ENCODE peak calls at places on chromosomes 13 and 19, in six cellular contexts. One of them, this sample, is unnamed.

GRCh38 chr13:40974460-40975407 is 44.4 kb downstream of the ELF1 start:
- DNase-seq in sigmoid colon: no peak
- DNase-seq in transverse colon: peak; percentile 20
- DNase-seq in upper lobe of left lung: peak; percentile 44
- DNase-seq in K562: peak; percentile 69
- DNase-seq in HCT116: peak; percentile 23
- DNase-seq in this sample: no peak

GRCh38 chr13:64934569-64935362 is 2295.4 kb downstream of the PCDH9 start:
- DNase-seq in sigmoid colon: no peak
- DNase-seq in transverse colon: no peak
- DNase-seq in upper lobe of left lung: no peak
- DNase-seq in K562: no peak
- DNase-seq in HCT116: no peak
- DNase-seq in this sample: no peak

GRCh38 chr13:37899753-37900152 is 30.2 kb upstream of the TRPC4 start:
- DNase-seq in sigmoid colon: no peak
- DNase-seq in transverse colon: no peak
- DNase-seq in upper lobe of left lung: no peak
- DNase-seq in K562: no peak
- DNase-seq in HCT116: no peak
- DNase-seq in this sample: no peak

GRCh38 chr13:66578305-66578704 is 651.8 kb downstream of the PCDH9 start:
- DNase-seq in sigmoid colon: no peak
- DNase-seq in transverse colon: no peak
- DNase-seq in upper lobe of left lung: no peak
- DNase-seq in K562: no peak
- DNase-seq in HCT116: no peak
- DNase-seq in this sample: no peak

GRCh38 chr19:34287676-34288140 is 33.4 kb downstream of the GARRE1 start:
- DNase-seq in sigmoid colon: no peak
- DNase-seq in transverse colon: no peak
- DNase-seq in upper lobe of left lung: no peak
- DNase-seq in K562: no peak
- DNase-seq in HCT116: no peak
- DNase-seq in this sample: no peak

GRCh38 chr19:44820648-44821609 is 12.0 kb downstream of the BCAM start:
- DNase-seq in sigmoid colon: no peak
- DNase-seq in transverse colon: no peak
- DNase-seq in upper lobe of left lung: no peak
- DNase-seq in K562: peak; percentile 12
- DNase-seq in HCT116: no peak
- DNase-seq in this sample: no peak

GRCh38 chr13:108227651-108228272 is 9.6 kb downstream of the ABHD13 start:
- DNase-seq in sigmoid colon: no peak
- DNase-seq in transverse colon: no peak
- DNase-seq in upper lobe of left lung: no peak
- DNase-seq in K562: peak; percentile 29
- DNase-seq in HCT116: peak; percentile 19
- DNase-seq in this sample: no peak

GRCh38 chr13:19767966-19768365 is 14.8 kb downstream of the PSPC1 start:
- DNase-seq in sigmoid colon: peak; percentile 8
- DNase-seq in transverse colon: no peak
- DNase-seq in upper lobe of left lung: no peak
- DNase-seq in K562: no peak
- DNase-seq in HCT116: no peak
- DNase-seq in this sample: no peak

GRCh38 chr13:37386276-37386675 is 212.3 kb downstream of the POSTN start:
- DNase-seq in sigmoid colon: no peak
- DNase-seq in transverse colon: no peak
- DNase-seq in upper lobe of left lung: no peak
- DNase-seq in K562: no peak
- DNase-seq in HCT116: no peak
- DNase-seq in this sample: no peak

GRCh38 chr13:104586010-104586746 is 1520.0 kb upstream of the SLC10A2 start:
- DNase-seq in sigmoid colon: no peak
- DNase-seq in transverse colon: peak; percentile 41
- DNase-seq in upper lobe of left lung: no peak
- DNase-seq in K562: no peak
- DNase-seq in HCT116: peak; percentile 18
- DNase-seq in this sample: no peak

GRCh38 chr13:23881408-23881785 is 7.8 kb downstream of the MIPEP start:
- DNase-seq in sigmoid colon: no peak
- DNase-seq in transverse colon: no peak
- DNase-seq in upper lobe of left lung: no peak
- DNase-seq in K562: no peak
- DNase-seq in HCT116: no peak
- DNase-seq in this sample: no peak

GRCh38 chr13:107441279-107441678 is 774.1 kb downstream of the LIG4 start:
- DNase-seq in sigmoid colon: no peak
- DNase-seq in transverse colon: no peak
- DNase-seq in upper lobe of left lung: no peak
- DNase-seq in K562: no peak
- DNase-seq in HCT116: no peak
- DNase-seq in this sample: no peak

GRCh38 chr13:98743377-98743776 is 9.1 kb downstream of the SLC15A1 start:
- DNase-seq in sigmoid colon: no peak
- DNase-seq in transverse colon: no peak
- DNase-seq in upper lobe of left lung: no peak
- DNase-seq in K562: no peak
- DNase-seq in HCT116: no peak
- DNase-seq in this sample: no peak

GRCh38 chr19:55485439-55486011 is 537 bp downstream of the NAT14 start:
- DNase-seq in sigmoid colon: peak; percentile 73
- DNase-seq in transverse colon: no peak
- DNase-seq in upper lobe of left lung: peak; percentile 12
- DNase-seq in K562: no peak
- DNase-seq in HCT116: no peak
- DNase-seq in this sample: no peak

GRCh38 chr13:24124789-24125476 is 35.6 kb upstream of the SPATA13 start:
- DNase-seq in sigmoid colon: no peak
- DNase-seq in transverse colon: no peak
- DNase-seq in upper lobe of left lung: no peak
- DNase-seq in K562: no peak
- DNase-seq in HCT116: no peak
- DNase-seq in this sample: no peak

GRCh38 chr19:10268077-10268476 is 2.8 kb upstream of the ICAM1 start:
- DNase-seq in sigmoid colon: no peak
- DNase-seq in transverse colon: no peak
- DNase-seq in upper lobe of left lung: peak; percentile 40
- DNase-seq in K562: no peak
- DNase-seq in HCT116: no peak
- DNase-seq in this sample: no peak
- TF ChIP-seq POLR2AphosphoS5 in sigmoid colon: no peak
- TF ChIP-seq POLR2AphosphoS5 in transverse colon: no peak
- TF ChIP-seq POLR2AphosphoS5 in upper lobe of left lung: peak; percentile 61
- TF ChIP-seq POLR2AphosphoS5 in K562: no peak
- TF ChIP-seq POLR2AphosphoS5 in HCT116: no peak
- TF ChIP-seq POLR2AphosphoS5 in this sample: no peak

DNA sequence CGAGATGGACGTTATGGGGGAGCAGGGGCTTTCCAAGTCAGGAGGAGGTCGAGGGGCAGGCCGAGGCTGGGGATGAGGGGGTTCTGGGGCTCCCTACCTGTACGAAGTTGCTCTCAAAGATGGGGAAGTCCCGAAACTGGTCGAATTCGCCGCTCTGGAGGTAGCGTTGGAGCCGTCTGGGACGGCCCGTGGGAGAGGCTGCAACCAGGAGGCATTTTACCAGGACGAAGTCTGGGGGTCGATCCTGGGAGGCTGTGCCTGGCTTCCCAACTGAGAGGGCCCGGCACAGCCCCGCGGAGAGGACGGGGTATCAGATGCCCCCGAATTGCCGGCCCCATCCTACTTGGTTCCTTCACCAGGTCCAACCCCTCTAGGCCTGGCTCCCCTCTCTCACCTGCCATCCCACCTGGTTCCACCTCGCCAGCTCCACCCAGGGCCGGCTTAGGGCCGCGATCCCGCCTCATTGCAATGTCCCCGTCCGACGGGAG is 527 bp upstream of the EMC10 start:
- DNase-seq in sigmoid colon: no peak
- DNase-seq in transverse colon: no peak
- DNase-seq in upper lobe of left lung: no peak
- DNase-seq in K562: no peak
- DNase-seq in HCT116: no peak
- DNase-seq in this sample: no peak
- H3K4me3 ChIP-seq in sigmoid colon: peak overlapping the region; percentile 89
- H3K4me3 ChIP-seq in transverse colon: no peak overlapping the region
- H3K4me3 ChIP-seq in upper lobe of left lung: peak overlapping the region; percentile 96
- H3K4me3 ChIP-seq in K562: peak overlapping the region; percentile 72
- H3K4me3 ChIP-seq in HCT116: peak overlapping the region; percentile 100
- H3K4me3 ChIP-seq in this sample: peak overlapping the region; percentile 89

GRCh38 chr19:30647891-30648290 is 275.7 kb downstream of the ZNF536 start:
- DNase-seq in sigmoid colon: no peak
- DNase-seq in transverse colon: no peak
- DNase-seq in upper lobe of left lung: no peak
- DNase-seq in K562: no peak
- DNase-seq in HCT116: no peak
- DNase-seq in this sample: no peak
- TF ChIP-seq POLR2AphosphoS5 in sigmoid colon: no peak
- TF ChIP-seq POLR2AphosphoS5 in transverse colon: no peak
- TF ChIP-seq POLR2AphosphoS5 in upper lobe of left lung: no peak
- TF ChIP-seq POLR2AphosphoS5 in K562: no peak
- TF ChIP-seq POLR2AphosphoS5 in HCT116: no peak
- TF ChIP-seq POLR2AphosphoS5 in this sample: no peak

GRCh38 chr19:49153167-49153809 is 1.9 kb downstream of the HRC start:
- DNase-seq in sigmoid colon: no peak
- DNase-seq in transverse colon: no peak
- DNase-seq in upper lobe of left lung: no peak
- DNase-seq in K562: no peak
- DNase-seq in HCT116: no peak
- DNase-seq in this sample: no peak

GRCh38 chr19:49150944-49151243 is 4.3 kb downstream of the HRC start:
- DNase-seq in sigmoid colon: no peak
- DNase-seq in transverse colon: no peak
- DNase-seq in upper lobe of left lung: no peak
- DNase-seq in K562: peak; percentile 41
- DNase-seq in HCT116: no peak
- DNase-seq in this sample: no peak

GRCh38 chr19:49150106-49150943 is 4.9 kb downstream of the HRC start:
- DNase-seq in sigmoid colon: peak; percentile 89
- DNase-seq in transverse colon: peak; percentile 93
- DNase-seq in upper lobe of left lung: peak; percentile 79
- DNase-seq in K562: peak; percentile 89
- DNase-seq in HCT116: peak; percentile 76
- DNase-seq in this sample: peak; percentile 87

GRCh38 chr19:49152218-49152550 is 3.0 kb downstream of the HRC start:
- DNase-seq in sigmoid colon: no peak
- DNase-seq in transverse colon: no peak
- DNase-seq in upper lobe of left lung: no peak
- DNase-seq in K562: no peak
- DNase-seq in HCT116: no peak
- DNase-seq in this sample: no peak

DNA sequence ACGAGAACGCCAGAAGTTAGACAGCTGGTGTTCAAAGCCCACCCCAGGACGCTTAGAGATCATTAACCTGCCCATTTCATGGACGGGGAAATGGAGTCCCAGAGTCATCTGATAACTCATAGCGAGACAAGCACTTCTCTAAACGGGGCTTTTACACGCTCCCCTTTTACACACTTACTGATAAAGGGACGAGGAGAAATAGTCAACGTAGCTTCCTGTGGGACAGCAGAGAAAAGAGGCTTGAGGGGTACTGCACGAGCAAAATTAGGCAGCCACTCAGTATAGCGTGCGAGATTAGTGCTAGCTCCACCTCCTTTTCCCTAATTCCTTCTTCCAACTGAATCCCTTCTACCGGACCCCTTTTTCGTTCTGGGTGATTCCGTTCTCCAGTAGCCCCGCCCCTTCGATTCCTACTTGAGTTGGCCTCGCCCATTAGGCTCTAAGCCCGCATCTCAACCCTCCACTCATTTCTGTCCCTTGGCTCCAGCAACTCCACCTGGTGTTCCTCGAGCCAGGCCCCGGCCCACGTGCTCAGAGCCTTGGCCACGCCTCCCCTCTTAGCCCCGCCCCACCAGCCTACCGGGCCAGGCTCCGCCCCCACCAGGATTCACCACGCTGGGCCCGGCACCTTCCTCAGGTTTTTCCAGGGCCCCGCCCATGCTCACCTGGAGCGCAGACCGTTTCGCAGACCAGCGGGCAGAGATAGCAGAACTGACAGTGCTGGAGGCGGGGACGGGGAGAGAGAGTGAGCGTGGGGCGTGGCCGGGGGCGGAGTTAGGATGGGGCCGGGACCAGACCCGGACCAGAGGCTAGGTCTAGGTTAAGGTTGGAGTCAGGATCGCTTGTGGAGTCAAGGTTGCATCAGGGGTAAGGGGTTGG is 3.6 kb downstream of the HRC start:
- DNase-seq in sigmoid colon: peak; percentile 78
- DNase-seq in transverse colon: peak; percentile 98
- DNase-seq in upper lobe of left lung: peak; percentile 89
- DNase-seq in K562: peak; percentile 93
- DNase-seq in HCT116: peak; percentile 98
- DNase-seq in this sample: peak; percentile 96
- H3K4me3 ChIP-seq in sigmoid colon: no peak overlapping the region
- H3K4me3 ChIP-seq in transverse colon: peak overlapping the region; percentile 72
- H3K4me3 ChIP-seq in upper lobe of left lung: peak overlapping the region; percentile 65
- H3K4me3 ChIP-seq in K562: peak overlapping the region; percentile 54
- H3K4me3 ChIP-seq in HCT116: peak overlapping the region; percentile 95
- H3K4me3 ChIP-seq in this sample: no peak overlapping the region